ENCODE peak calls at places on chromosomes 2 and 18, in six cellular contexts. C, U, F, Z, N and H are unnamed samples.

GRCh38 chr2:234947556-234947955 is 4.3 kb upstream of the SH3BP4 start:
- DNase-seq in F (no peak), C (no peak), U (no peak), N (no peak), Z (no peak), H (no peak)

GRCh38 chr2:159396796-159397195 is 110.3 kb upstream of the WDSUB1 start:
- DNase-seq in C (no peak), F (no peak), N (no peak), U (no peak), Z (no peak), H (no peak)

GRCh38 chr2:233386382-233387041 is 32.2 kb downstream of the DGKD start:
- DNase-seq in F (no peak), C (no peak), U (no peak), Z (no peak), N (no peak), H (no peak)

GRCh38 chr2:120765911-120766757 is 30.5 kb downstream of the GLI2 start:
- DNase-seq in Z (peak; percentile 94), C (peak; percentile 67), F (no peak), U (peak; percentile 43), N (no peak), H (no peak)

GRCh38 chr2:232336956-232337700 is 41.4 kb upstream of the ALPP start:
- DNase-seq in F (no peak), N (no peak), Z (no peak), U (no peak), C (no peak), H (no peak)

GRCh38 chr18:62788891-62789290 is 73.5 kb downstream of the PHLPP1 start:
- DNase-seq in N (no peak), Z (no peak), F (peak; percentile 40), C (peak; percentile 24), U (no peak), H (no peak)

GRCh38 chr2:172513935-172514586 is 41.8 kb upstream of the PDK1 start:
- DNase-seq in F (no peak), N (no peak), Z (peak; percentile 79), C (no peak), U (peak; percentile 54), H (no peak)

GRCh38 chr2:85308951-85309555 is 18.7 kb downstream of the TGOLN2 start:
- DNase-seq in C (peak; percentile 73), U (no peak), F (peak; percentile 34), N (no peak), Z (no peak), H (no peak)

GRCh38 chr2:100200985-100201384 is 58.6 kb upstream of the AFF3 start:
- DNase-seq in N (no peak), Z (no peak), F (peak; percentile 69), U (no peak), C (no peak), H (no peak)

GRCh38 chr2:3305431-3305830 is 72.2 kb downstream of the EIPR1 start:
- DNase-seq in C (no peak), N (no peak), U (no peak), Z (no peak), F (no peak), H (no peak)

GRCh38 chr18:74517236-74517630 is 17.1 kb upstream of the CNDP1 start:
- DNase-seq in C (no peak), Z (no peak), F (no peak), U (no peak), N (no peak), H (no peak)

GRCh38 chr2:103002954-103003353 is 241.1 kb downstream of the TMEM182 start:
- DNase-seq in U (no peak), F (peak; percentile 5), Z (no peak), N (no peak), C (no peak), H (no peak)

GRCh38 chr2:164134368-164134767 is 398.6 kb upstream of the FIGN start:
- DNase-seq in C (no peak), U (no peak), Z (no peak), N (no peak), F (no peak), H (no peak)

GRCh38 chr18:11733031-11733430 is 44.0 kb downstream of the GNAL start:
- DNase-seq in F (peak; percentile 85), Z (peak; percentile 95), C (peak; percentile 81), N (peak; percentile 17), U (peak; percentile 88), H (no peak)

GRCh38 chr2:222756951-222757645 is 85.6 kb downstream of the MOGAT1 start:
- DNase-seq in N (no peak), F (peak; percentile 88), C (no peak), Z (no peak), U (no peak), H (no peak)

GRCh38 chr2:36484454-36484853 is 113.5 kb downstream of the FEZ2 start:
- DNase-seq in N (no peak), C (no peak), Z (no peak), F (no peak), U (no peak), H (no peak)

GRCh38 chr2:209322041-209322440 is 101.8 kb upstream of the MAP2 start:
- DNase-seq in N (no peak), U (no peak), C (no peak), Z (no peak), F (no peak), H (no peak)

GRCh38 chr2:209321581-209321980 is 102.3 kb upstream of the MAP2 start:
- DNase-seq in C (no peak), U (no peak), Z (no peak), N (no peak), F (no peak), H (no peak)

GRCh38 chr2:209321076-209321475 is 102.8 kb upstream of the MAP2 start:
- DNase-seq in N (no peak), U (no peak), C (no peak), Z (no peak), F (peak; percentile 40), H (no peak)

GRCh38 chr2:209323738-209324137 is 100.1 kb upstream of the MAP2 start:
- DNase-seq in F (no peak), U (no peak), N (no peak), C (no peak), Z (no peak), H (no peak)

DNA sequence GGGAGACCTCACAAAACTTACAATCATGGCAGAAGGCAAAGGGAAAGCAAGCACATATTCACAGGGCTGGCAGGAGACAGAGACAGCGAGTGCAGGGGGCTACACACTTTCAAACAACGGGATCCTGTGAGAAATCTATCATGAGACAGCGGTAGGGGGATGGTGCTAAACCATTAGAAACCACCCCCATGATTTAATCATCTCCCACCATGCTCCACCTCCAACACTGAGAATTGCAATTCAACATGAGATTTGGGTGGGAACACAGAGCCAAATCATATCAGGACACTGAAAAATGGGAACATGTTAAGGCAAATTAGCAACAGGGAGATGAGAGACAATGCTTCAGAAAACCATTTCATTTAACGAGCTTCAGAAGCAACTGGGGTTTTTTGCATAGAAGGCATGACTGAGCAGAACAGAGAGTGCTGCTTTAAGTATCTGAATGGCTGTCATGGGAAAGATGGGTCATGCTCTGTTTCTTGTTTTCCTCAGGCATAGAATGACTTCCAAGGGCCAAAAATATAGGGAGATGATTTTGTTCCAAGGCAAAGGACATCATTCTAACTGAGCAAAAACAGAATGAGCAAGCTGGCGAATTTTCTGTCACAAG is 100.8 kb upstream of the MAP2 start:
- DNase-seq in F (no peak), N (no peak), C (no peak), U (no peak), Z (no peak), H (no peak)
- H3K4me1 ChIP-seq in F (peaks cover 9% of the 10 kb centered on the region), N (no peaks in the 10 kb centered on the region), C (no peaks in the 10 kb centered on the region), U (peaks cover 1% of the 10 kb centered on the region), Z (no peaks in the 10 kb centered on the region), H (peaks cover 2% of the 10 kb centered on the region)

GRCh38 chr18:59899298-59900221 is at the start of gene PMAIP1:
- DNase-seq in C (peak; percentile 92), U (peak; percentile 93), Z (peak; percentile 95), F (peak; percentile 94), N (no peak), H (peak; percentile 67)

GRCh38 chr18:59898609-59899297 is 1.0 kb upstream of the PMAIP1 start:
- DNase-seq in N (no peak), U (no peak), C (no peak), Z (no peak), F (no peak), H (no peak)

GRCh38 chr18:59900222-59901128 is 679 bp downstream of the PMAIP1 start:
- DNase-seq in U (peak; percentile 85), F (peak; percentile 70), C (peak; percentile 64), N (no peak), Z (no peak), H (no peak)

GRCh38 chr18:59897321-59897954 is 2.4 kb upstream of the PMAIP1 start:
- DNase-seq in U (peak; percentile 84), N (no peak), C (no peak), Z (no peak), F (no peak), H (no peak)

GRCh38 chr18:59898093-59898492 is 1.7 kb upstream of the PMAIP1 start:
- DNase-seq in N (no peak), U (peak; percentile 41), Z (no peak), F (no peak), C (no peak), H (no peak)
- H3K27ac ChIP-seq in N (no peak overlapping the region), U (peak overlapping the region; percentile 3), Z (no peak overlapping the region), F (no peak overlapping the region), C (no peak overlapping the region), H (no peak overlapping the region)

DNA sequence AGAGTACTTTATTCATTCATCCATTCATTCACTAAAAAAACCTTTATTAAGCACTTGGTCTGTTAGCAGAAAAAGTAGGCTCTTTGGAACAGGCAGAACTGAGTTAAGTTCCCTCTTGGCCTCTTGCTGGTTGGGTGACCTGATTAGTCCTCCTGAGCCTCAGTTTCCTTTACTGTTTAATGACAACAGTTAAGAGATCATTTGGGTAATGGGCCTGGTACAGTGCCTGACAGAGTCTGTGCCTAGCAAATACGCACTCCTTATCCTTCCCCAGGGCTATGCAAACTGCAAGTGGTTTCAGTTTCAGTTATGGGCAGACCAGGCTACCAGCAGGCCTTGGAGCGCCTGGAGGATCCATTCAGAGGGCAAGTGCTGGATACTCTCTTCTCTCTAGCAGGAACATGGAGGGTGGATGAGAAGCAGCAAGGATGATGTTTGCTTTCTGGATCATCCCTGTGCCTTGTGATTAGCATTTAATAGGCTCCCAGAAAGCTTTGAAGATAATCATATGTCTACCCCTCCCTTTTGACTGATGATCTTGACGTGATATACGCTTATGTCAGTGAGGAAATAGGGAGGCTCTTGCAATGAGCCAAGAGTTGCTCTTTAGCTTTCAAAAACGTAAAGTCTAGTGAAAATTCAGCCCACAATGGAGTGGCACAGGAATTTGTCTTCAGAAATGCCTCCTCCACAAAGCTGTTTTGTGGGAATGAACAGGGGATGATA is 12.4 kb upstream of the TAF1B start:
- DNase-seq in F (no peak), N (no peak), U (no peak), Z (no peak), C (peak; percentile 46), H (no peak)
- H3K4me1 ChIP-seq in F (peaks cover 12% of the 10 kb centered on the region), N (no peaks in the 10 kb centered on the region), U (peaks cover 7% of the 10 kb centered on the region), Z (no peaks in the 10 kb centered on the region), C (peaks cover 12% of the 10 kb centered on the region), H (peaks cover 1% of the 10 kb centered on the region)

GRCh38 chr2:217157581-217157980 is 297.7 kb upstream of the TNP1 start:
- DNase-seq in Z (no peak), U (no peak), C (no peak), F (no peak), N (no peak), H (no peak)

GRCh38 chr2:217160103-217160502 is 300.2 kb upstream of the TNP1 start:
- DNase-seq in C (no peak), U (no peak), F (peak; percentile 93), N (no peak), Z (no peak), H (no peak)

GRCh38 chr2:217158906-217159305 is 299.0 kb upstream of the TNP1 start:
- DNase-seq in U (no peak), N (no peak), Z (no peak), F (no peak), C (no peak), H (no peak)

GRCh38 chr2:217153433-217153997 is 293.7 kb upstream of the TNP1 start:
- DNase-seq in C (no peak), Z (peak; percentile 34), N (no peak), U (no peak), F (no peak), H (no peak)

GRCh38 chr2:217156801-217157200 is 296.9 kb upstream of the TNP1 start:
- DNase-seq in C (no peak), N (no peak), F (no peak), U (no peak), Z (no peak), H (no peak)
- H3K27ac ChIP-seq in C (no peak overlapping the region), N (no peak overlapping the region), F (no peak overlapping the region), U (no peak overlapping the region), Z (no peak overlapping the region), H (no peak overlapping the region)